ENCODE peak calls at places on chromosomes 6 and 20, in five cellular contexts. One of them, this sample, is unnamed.
A peak's percentile ranks its signal among the peaks of the same experiment; 100 is the strongest.

GRCh38 chr6:41723178-41723935 is 12.1 kb downstream of the TFEB start:
- DNase-seq in HepG2: peak; percentile 77
- DNase-seq in K562: peak; percentile 48
- DNase-seq in H1: no peak
- DNase-seq in GM12878: no peak
- DNase-seq in this sample: no peak

GRCh38 chr20:48717095-48717958 is 110.5 kb downstream of the PREX1 start:
- DNase-seq in H1: no peak
- DNase-seq in GM12878: peak; percentile 67
- DNase-seq in K562: no peak
- DNase-seq in HepG2: no peak
- DNase-seq in this sample: no peak

GRCh38 chr20:10250902-10251301 is 32.3 kb downstream of the SNAP25 start:
- DNase-seq in HepG2: peak; percentile 42
- DNase-seq in GM12878: no peak
- DNase-seq in H1: no peak
- DNase-seq in K562: no peak
- DNase-seq in this sample: no peak

GRCh38 chr6:129630606-129631005 is 79.4 kb downstream of the ARHGAP18 start:
- DNase-seq in GM12878: no peak
- DNase-seq in H1: no peak
- DNase-seq in K562: no peak
- DNase-seq in HepG2: peak; percentile 28
- DNase-seq in this sample: no peak

GRCh38 chr6:103183831-103184411 is 1675.8 kb downstream of the HACE1 start:
- DNase-seq in H1: peak; percentile 15
- DNase-seq in GM12878: no peak
- DNase-seq in HepG2: no peak
- DNase-seq in K562: no peak
- DNase-seq in this sample: no peak

GRCh38 chr20:33757046-33757445 is 25.2 kb downstream of the ZNF341 start:
- DNase-seq in H1: no peak
- DNase-seq in HepG2: no peak
- DNase-seq in GM12878: no peak
- DNase-seq in K562: no peak
- DNase-seq in this sample: no peak

GRCh38 chr20:10318625-10319024 is 100.0 kb downstream of the SNAP25 start:
- DNase-seq in H1: no peak
- DNase-seq in K562: peak; percentile 7
- DNase-seq in HepG2: no peak
- DNase-seq in GM12878: no peak
- DNase-seq in this sample: no peak

GRCh38 chr6:3075522-3076113 is 7.3 kb downstream of the RIPK1 start:
- DNase-seq in GM12878: no peak
- DNase-seq in H1: no peak
- DNase-seq in K562: no peak
- DNase-seq in HepG2: peak; percentile 51
- DNase-seq in this sample: no peak

GRCh38 chr6:26296857-26297648 is 67.9 kb upstream of the BTN3A2 start:
- DNase-seq in HepG2: no peak
- DNase-seq in H1: no peak
- DNase-seq in GM12878: no peak
- DNase-seq in K562: peak; percentile 76
- DNase-seq in this sample: no peak

GRCh38 chr6:95978230-95978629 is 37.5 kb upstream of the FUT9 start:
- DNase-seq in HepG2: no peak
- DNase-seq in K562: no peak
- DNase-seq in H1: no peak
- DNase-seq in GM12878: no peak
- DNase-seq in this sample: peak; percentile 89

GRCh38 chr6:12138377-12138776 is 126.3 kb downstream of the HIVEP1 start:
- DNase-seq in HepG2: peak; percentile 16
- DNase-seq in GM12878: no peak
- DNase-seq in H1: no peak
- DNase-seq in K562: no peak
- DNase-seq in this sample: no peak

GRCh38 chr6:103255132-103255531 is 1604.6 kb downstream of the HACE1 start:
- DNase-seq in HepG2: no peak
- DNase-seq in K562: no peak
- DNase-seq in GM12878: no peak
- DNase-seq in H1: no peak
- DNase-seq in this sample: no peak

GRCh38 chr20:57867181-57867803 is 157.5 kb upstream of the PMEPA1 start:
- DNase-seq in H1: no peak
- DNase-seq in K562: no peak
- DNase-seq in HepG2: no peak
- DNase-seq in GM12878: no peak
- DNase-seq in this sample: no peak

GRCh38 chr6:41781302-41781711 is 725 bp downstream of the PRICKLE4 start:
- DNase-seq in H1: no peak
- DNase-seq in K562: no peak
- DNase-seq in HepG2: no peak
- DNase-seq in GM12878: no peak
- DNase-seq in this sample: no peak

GRCh38 chr20:58086763-58087566 is 141.5 kb downstream of the ANKRD60 start:
- DNase-seq in GM12878: no peak
- DNase-seq in H1: no peak
- DNase-seq in HepG2: peak; percentile 51
- DNase-seq in K562: peak; percentile 45
- DNase-seq in this sample: peak; percentile 16

GRCh38 chr6:456358-456857 is 64.9 kb downstream of the IRF4 start:
- DNase-seq in HepG2: no peak
- DNase-seq in GM12878: no peak
- DNase-seq in K562: no peak
- DNase-seq in H1: no peak
- DNase-seq in this sample: no peak

GRCh38 chr6:108589244-108589730 is 28.6 kb downstream of the FOXO3 start:
- DNase-seq in GM12878: no peak
- DNase-seq in H1: peak; percentile 77
- DNase-seq in HepG2: peak; percentile 15
- DNase-seq in K562: peak; percentile 33
- DNase-seq in this sample: peak; percentile 18

GRCh38 chr6:109308018-109308492 is 74.2 kb downstream of the CD164 start:
- DNase-seq in GM12878: no peak
- DNase-seq in H1: no peak
- DNase-seq in HepG2: peak; percentile 31
- DNase-seq in K562: peak; percentile 75
- DNase-seq in this sample: no peak

GRCh38 chr6:86856937-86857563 is 80.3 kb upstream of the HTR1E start:
- DNase-seq in HepG2: peak; percentile 33
- DNase-seq in H1: peak; percentile 3
- DNase-seq in GM12878: no peak
- DNase-seq in K562: peak; percentile 39
- DNase-seq in this sample: peak; percentile 31

GRCh38 chr20:64010711-64011237 is 25.2 kb upstream of the C20orf204 start:
- DNase-seq in K562: no peak
- DNase-seq in H1: no peak
- DNase-seq in GM12878: peak; percentile 31
- DNase-seq in HepG2: no peak
- DNase-seq in this sample: no peak

GRCh38 chr6:132202569-132202968 is 198.7 kb downstream of the MOXD1 start:
- DNase-seq in H1: no peak
- DNase-seq in GM12878: no peak
- DNase-seq in K562: no peak
- DNase-seq in HepG2: no peak
- DNase-seq in this sample: no peak

GRCh38 chr6:31079656-31080261 is 32.6 kb downstream of the C6orf15 start:
- DNase-seq in K562: peak; percentile 46
- DNase-seq in HepG2: peak; percentile 64
- DNase-seq in GM12878: no peak
- DNase-seq in H1: peak; percentile 29
- DNase-seq in this sample: peak; percentile 38

GRCh38 chr6:3627501-3627900 is 124.0 kb downstream of the PXDC1 start:
- DNase-seq in HepG2: no peak
- DNase-seq in H1: no peak
- DNase-seq in GM12878: no peak
- DNase-seq in K562: no peak
- DNase-seq in this sample: no peak

GRCh38 chr20:63957690-63958441 is 1.6 kb upstream of the UCKL1 start:
- DNase-seq in H1: peak; percentile 73
- DNase-seq in K562: peak; percentile 76
- DNase-seq in GM12878: no peak
- DNase-seq in HepG2: peak; percentile 59
- DNase-seq in this sample: peak; percentile 67

GRCh38 chr6:44696686-44697085 is 309.2 kb downstream of the CDC5L start:
- DNase-seq in GM12878: no peak
- DNase-seq in K562: no peak
- DNase-seq in H1: no peak
- DNase-seq in HepG2: no peak
- DNase-seq in this sample: no peak

GRCh38 chr6:158027590-158028285 is 46.1 kb downstream of the SYNJ2 start:
- DNase-seq in HepG2: no peak
- DNase-seq in GM12878: no peak
- DNase-seq in K562: no peak
- DNase-seq in H1: no peak
- DNase-seq in this sample: no peak

GRCh38 chr20:45993197-45993951 is 15.3 kb upstream of the MMP9 start:
- DNase-seq in HepG2: peak; percentile 56
- DNase-seq in H1: no peak
- DNase-seq in K562: no peak
- DNase-seq in GM12878: no peak
- DNase-seq in this sample: peak; percentile 57

GRCh38 chr6:129493396-129493902 is 216.5 kb downstream of the ARHGAP18 start:
- DNase-seq in HepG2: peak; percentile 23
- DNase-seq in H1: no peak
- DNase-seq in K562: no peak
- DNase-seq in GM12878: no peak
- DNase-seq in this sample: peak; percentile 83

GRCh38 chr6:34317172-34317477 is 68.3 kb upstream of the SMIM29 start:
- DNase-seq in H1: no peak
- DNase-seq in GM12878: no peak
- DNase-seq in K562: no peak
- DNase-seq in HepG2: no peak
- DNase-seq in this sample: no peak

GRCh38 chr6:124487778-124488431 is 474.3 kb upstream of the RNF217 start:
- DNase-seq in GM12878: no peak
- DNase-seq in HepG2: no peak
- DNase-seq in H1: no peak
- DNase-seq in K562: no peak
- DNase-seq in this sample: no peak

GRCh38 chr6:71727632-71728294 is 158.6 kb upstream of the RIMS1 start:
- DNase-seq in H1: no peak
- DNase-seq in HepG2: no peak
- DNase-seq in K562: no peak
- DNase-seq in GM12878: peak; percentile 8
- DNase-seq in this sample: no peak

GRCh38 chr20:49575551-49576060 is 7.7 kb upstream of the PTGIS start:
- DNase-seq in HepG2: no peak
- DNase-seq in GM12878: no peak
- DNase-seq in K562: no peak
- DNase-seq in H1: no peak
- DNase-seq in this sample: no peak

GRCh38 chr6:117018771-117019170 is 141.7 kb downstream of the RFX6 start:
- DNase-seq in H1: no peak
- DNase-seq in HepG2: no peak
- DNase-seq in K562: no peak
- DNase-seq in GM12878: no peak
- DNase-seq in this sample: no peak

GRCh38 chr6:148193063-148193680 is 149.5 kb upstream of the SASH1 start:
- DNase-seq in GM12878: no peak
- DNase-seq in HepG2: no peak
- DNase-seq in K562: no peak
- DNase-seq in H1: no peak
- DNase-seq in this sample: no peak
- H3K9ac ChIP-seq in GM12878: no peak overlapping the region
- H3K9ac ChIP-seq in HepG2: no peak overlapping the region
- H3K9ac ChIP-seq in K562: no peak overlapping the region
- H3K9ac ChIP-seq in H1: no peak overlapping the region
- H3K9ac ChIP-seq in this sample: no peak overlapping the region

DNA sequence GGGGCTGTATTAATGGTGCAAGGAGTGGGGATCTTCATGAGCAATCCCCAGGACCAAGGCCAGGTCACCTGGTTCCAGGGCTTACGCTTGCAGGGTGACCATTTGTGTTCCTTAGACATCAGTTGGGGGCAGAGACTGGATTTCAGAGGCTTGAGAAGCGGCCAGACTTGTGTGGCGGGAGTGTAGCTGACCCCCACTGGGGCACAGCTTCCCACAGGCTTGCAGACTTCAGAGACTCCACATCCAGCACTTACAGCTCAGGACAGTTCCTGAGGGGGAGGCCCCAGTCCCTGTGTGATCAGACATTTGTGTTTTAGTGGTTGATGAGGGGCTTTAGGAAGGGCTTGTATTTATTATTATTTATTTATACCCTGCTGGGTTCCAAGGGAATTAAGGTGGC is 15.3 kb downstream of the TJAP1 start:
- DNase-seq in K562: no peak
- DNase-seq in HepG2: no peak
- DNase-seq in GM12878: no peak
- DNase-seq in H1: no peak
- DNase-seq in this sample: no peak
- TF ChIP-seq SRF in K562: no peak
- TF ChIP-seq SRF in HepG2: no peak
- TF ChIP-seq SRF in GM12878: no peak
- TF ChIP-seq SRF in H1: no peak
- TF ChIP-seq SRF in this sample: no peak

GRCh38 chr6:17879224-17879623 is 108.2 kb downstream of the KIF13A start:
- DNase-seq in HepG2: no peak
- DNase-seq in K562: no peak
- DNase-seq in H1: no peak
- DNase-seq in GM12878: no peak
- DNase-seq in this sample: no peak

GRCh38 chr6:17884501-17885039 is 102.9 kb downstream of the KIF13A start:
- DNase-seq in K562: no peak
- DNase-seq in GM12878: peak; percentile 80
- DNase-seq in H1: no peak
- DNase-seq in HepG2: no peak
- DNase-seq in this sample: no peak

GRCh38 chr6:17878734-17879133 is 108.7 kb downstream of the KIF13A start:
- DNase-seq in H1: no peak
- DNase-seq in GM12878: no peak
- DNase-seq in K562: no peak
- DNase-seq in HepG2: peak; percentile 18
- DNase-seq in this sample: no peak

GRCh38 chr6:17883665-17884500 is 103.6 kb downstream of the KIF13A start:
- DNase-seq in GM12878: no peak
- DNase-seq in H1: no peak
- DNase-seq in K562: no peak
- DNase-seq in HepG2: peak; percentile 29
- DNase-seq in this sample: no peak

GRCh38 chr6:17881085-17881883 is 106.2 kb downstream of the KIF13A start:
- DNase-seq in K562: no peak
- DNase-seq in GM12878: no peak
- DNase-seq in H1: no peak
- DNase-seq in HepG2: no peak
- DNase-seq in this sample: no peak
- H3K4me1 ChIP-seq in K562: peaks cover 25% of the 10 kb centered on the region
- H3K4me1 ChIP-seq in GM12878: peaks cover 18% of the 10 kb centered on the region
- H3K4me1 ChIP-seq in H1: no peaks in the 10 kb centered on the region
- H3K4me1 ChIP-seq in HepG2: peaks cover 40% of the 10 kb centered on the region
- H3K4me1 ChIP-seq in this sample: peaks cover 9% of the 10 kb centered on the region

DNA sequence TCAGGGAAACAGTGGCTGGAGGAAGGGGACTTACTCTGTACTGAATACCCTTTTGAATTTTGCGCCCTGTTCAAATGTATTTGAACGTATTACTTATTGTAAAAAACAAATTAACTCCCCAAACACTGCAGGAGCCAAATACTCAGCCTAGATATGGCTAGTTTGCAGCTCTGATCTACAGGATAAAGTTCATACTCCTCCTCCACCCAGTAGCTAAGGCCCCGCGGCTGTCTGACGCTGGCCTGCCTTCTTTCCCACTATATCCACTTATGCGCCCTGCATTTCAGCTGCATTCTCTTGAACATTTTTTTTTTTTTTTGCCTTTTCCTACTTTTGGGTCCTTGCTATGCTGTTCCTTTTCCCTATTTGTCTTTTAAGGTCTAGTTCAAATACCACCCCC is 6.5 kb downstream of the GSS start:
- DNase-seq in GM12878: no peak
- DNase-seq in K562: no peak
- DNase-seq in HepG2: no peak
- DNase-seq in H1: no peak
- DNase-seq in this sample: no peak
- H3K9ac ChIP-seq in GM12878: no peak overlapping the region
- H3K9ac ChIP-seq in K562: no peak overlapping the region
- H3K9ac ChIP-seq in HepG2: no peak overlapping the region
- H3K9ac ChIP-seq in H1: no peak overlapping the region
- H3K9ac ChIP-seq in this sample: no peak overlapping the region

This sample was measured in HCT116.